ENCODE peak calls at places on chromosome X, in six cellular contexts. D is occipital lobe, E is H54, O is NCI-H524, A is HT1080, U is nucleus accumbens. P is an unnamed sample.

GRCh38 chrX:123408856-123409737 is 225.0 kb downstream of the GRIA3 start:
- DNase-seq in D (no peak), E (no peak), O (peak), A (no peak), U (no peak), P (no peak)

GRCh38 chrX:46325312-46325877 is 219.8 kb downstream of the ZNF674 start:
- DNase-seq in D (no peak), E (peak), O (no peak), A (peak), U (no peak), P (no peak)

GRCh38 chrX:21176927-21177571 is 197.2 kb upstream of the CNKSR2 start:
- DNase-seq in D (no peak), E (no peak), O (peak), A (no peak), U (no peak), P (no peak)

GRCh38 chrX:102558607-102559006 is 40.7 kb upstream of the ARMCX5 start:
- DNase-seq in D (no peak), E (no peak), O (no peak), A (no peak), U (no peak), P (no peak)

GRCh38 chrX:72373136-72373535 is 67.4 kb upstream of the CITED1 start:
- DNase-seq in D (no peak), E (no peak), O (no peak), A (no peak), U (no peak), P (no peak)

GRCh38 chrX:329291-329910 is 10.8 kb upstream of the GTPBP6 start:
- DNase-seq in D (no peak), E (no peak), O (no peak), A (no peak), U (no peak), P (no peak)

GRCh38 chrX:72028701-72029470 is 102.8 kb downstream of the RTL5 start:
- DNase-seq in D (no peak), E (no peak), O (no peak), A (no peak), U (no peak), P (no peak)

GRCh38 chrX:143988356-143988755 is 104.5 kb downstream of the UBE2NL start:
- DNase-seq in D (no peak), E (no peak), O (no peak), A (peak), U (no peak), P (no peak)

GRCh38 chrX:136616987-136617685 is 30.8 kb upstream of the CD40LG start:
- DNase-seq in D (no peak), E (no peak), O (no peak), A (no peak), U (no peak), P (no peak)

GRCh38 chrX:153818571-153819397 is 11.6 kb downstream of the PDZD4 start:
- DNase-seq in D (no peak), E (peak), O (no peak), A (no peak), U (no peak), P (peak)

GRCh38 chrX:39518451-39519212 is 579.1 kb downstream of the BCOR start:
- DNase-seq in D (peak), E (no peak), O (peak), A (no peak), U (no peak), P (peak)

GRCh38 chrX:23334536-23334870 is at the start of gene PTCHD1:
- DNase-seq in D (no peak), E (no peak), O (no peak), A (no peak), U (no peak), P (no peak)

GRCh38 chrX:69109706-69110635 is 55.3 kb downstream of the PJA1 start:
- DNase-seq in D (no peak), E (peak), O (no peak), A (peak), U (no peak), P (no peak)

GRCh38 chrX:102085706-102086105 is 39.8 kb upstream of the TCEAL2 start:
- DNase-seq in D (no peak), E (no peak), O (no peak), A (peak), U (no peak), P (no peak)

GRCh38 chrX:49947778-49948177 is 25.4 kb downstream of the CLCN5 start:
- DNase-seq in D (no peak), E (no peak), O (no peak), A (no peak), U (no peak), P (no peak)

GRCh38 chrX:63746278-63746677 is 38.7 kb downstream of the ARHGEF9 start:
- DNase-seq in D (no peak), E (no peak), O (no peak), A (peak), U (no peak), P (no peak)